ENCODE peak calls at places on chromosomes 5 and 9, in five cellular contexts. H is IMR-90, Q is K562, N is HepG2, Z is H1. B is an unnamed sample.

GRCh38 chr9:38153910-38154291 is 84.9 kb upstream of the SHB start:
- DNase-seq in H (no peak), Q (no peak), N (no peak), Z (no peak), B (no peak)

GRCh38 chr5:151002250-151002649 is 18.1 kb upstream of the GPX3 start:
- DNase-seq in H (peak), Q (peak), N (peak), Z (peak), B (peak)

GRCh38 chr5:154205441-154206117 is 15.0 kb downstream of the GALNT10 start:
- DNase-seq in H (peak), Q (no peak), N (no peak), Z (no peak), B (no peak)

GRCh38 chr9:97853844-97854695 is 1.0 kb downstream of the FOXE1 start:
- DNase-seq in H (peak), Q (no peak), N (no peak), Z (peak), B (peak)

GRCh38 chr5:154771383-154771901 is 16.3 kb downstream of the LARP1 start:
- DNase-seq in H (peak), Q (no peak), N (no peak), Z (no peak), B (no peak)

GRCh38 chr5:141040763-141041426 is 10.3 kb upstream of the PCDHB1 start:
- DNase-seq in H (peak), Q (peak), N (peak), Z (peak), B (peak)

GRCh38 chr9:87594218-87594617 is 96.6 kb downstream of the DAPK1 start:
- DNase-seq in H (peak), Q (no peak), N (no peak), Z (no peak), B (no peak)

GRCh38 chr9:128249914-128250838 is 25.6 kb downstream of the GOLGA2 start:
- DNase-seq in H (peak), Q (peak), N (no peak), Z (peak), B (peak)

GRCh38 chr9:2053883-2054845 is 39.0 kb downstream of the SMARCA2 start:
- DNase-seq in H (peak), Q (no peak), N (no peak), Z (no peak), B (no peak)

GRCh38 chr5:151671979-151672378 is 14.7 kb downstream of the SPARC start:
- DNase-seq in H (peak), Q (no peak), N (no peak), Z (no peak), B (no peak)

GRCh38 chr9:35716236-35716635 is 15.8 kb downstream of the TLN1 start:
- DNase-seq in H (no peak), Q (no peak), N (no peak), Z (no peak), B (peak)

GRCh38 chr9:135371535-135371934 is 108.0 kb upstream of the PPP1R26 start:
- DNase-seq in H (no peak), Q (no peak), N (no peak), Z (no peak), B (no peak)

GRCh38 chr5:174816858-174817257 is 92.5 kb downstream of the MSX2 start:
- DNase-seq in H (no peak), Q (peak), N (no peak), Z (no peak), B (no peak)

GRCh38 chr9:124299519-124300090 is 41.9 kb downstream of the NEK6 start:
- DNase-seq in H (peak), Q (no peak), N (peak), Z (no peak), B (no peak)

GRCh38 chr5:93294184-93294583 is 286.8 kb downstream of the NR2F1-AS1 start:
- DNase-seq in H (peak), Q (no peak), N (no peak), Z (no peak), B (no peak)

GRCh38 chr9:16321461-16322119 is 548.9 kb downstream of the BNC2 start:
- DNase-seq in H (peak), Q (no peak), N (no peak), Z (no peak), B (no peak)

GRCh38 chr5:143108498-143109128 is 294.9 kb downstream of the NR3C1 start:
- DNase-seq in H (no peak), Q (no peak), N (peak), Z (no peak), B (no peak)

GRCh38 chr5:52859619-52860018 is 71.9 kb downstream of the ITGA1 start:
- DNase-seq in H (peak), Q (no peak), N (no peak), Z (no peak), B (no peak)

GRCh38 chr9:123669355-123669754 is 260.6 kb downstream of the DENND1A start:
- DNase-seq in H (no peak), Q (no peak), N (no peak), Z (no peak), B (no peak)

GRCh38 chr5:23704176-23704855 is 196.9 kb downstream of the PRDM9 start:
- DNase-seq in H (no peak), Q (no peak), N (no peak), Z (no peak), B (no peak)

DNA sequence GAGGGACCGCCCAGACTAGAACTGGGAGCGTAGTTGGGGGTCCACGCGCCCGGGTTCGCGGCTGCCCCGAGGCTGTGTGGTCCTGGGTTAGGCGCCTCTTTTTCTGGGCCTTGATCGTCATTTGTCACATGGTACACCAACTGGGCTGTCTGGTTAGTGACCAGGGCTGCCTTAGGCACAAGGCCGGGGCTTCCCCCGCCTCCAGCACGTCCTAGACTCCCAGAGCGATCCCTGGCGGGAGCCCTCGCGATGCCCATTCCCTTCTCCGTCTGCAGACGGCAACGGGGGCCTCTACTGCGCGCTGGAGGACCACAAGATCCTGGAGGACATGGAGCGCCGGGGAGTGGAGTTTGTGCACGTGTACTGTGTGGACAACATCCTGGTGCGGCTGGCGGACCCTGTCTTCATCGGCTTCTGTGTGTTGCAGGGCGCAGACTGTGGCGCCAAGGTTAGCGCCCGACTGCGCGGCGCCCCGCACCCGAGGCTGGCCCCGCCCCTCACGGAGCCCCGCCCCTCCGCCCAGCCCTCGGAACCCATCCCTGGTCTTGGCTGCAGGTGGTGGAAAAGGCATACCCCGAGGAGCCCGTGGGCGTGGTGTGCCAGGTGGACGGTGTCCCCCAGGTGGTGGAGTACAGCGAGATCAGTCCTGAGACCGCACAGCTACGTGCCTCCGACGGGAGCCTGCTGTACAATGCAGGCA is 1.5 kb downstream of the UAP1L1 start:
- DNase-seq in H (no peak), Q (no peak), N (no peak), Z (peak), B (no peak)
- TF ChIP-seq MAFK in H (no peak), Q (no peak), N (no peak), Z (no peak), B (no peak)

GRCh38 chr5:60404171-60404570 is 295.8 kb downstream of the DEPDC1B start:
- DNase-seq in H (no peak), Q (no peak), N (peak), Z (no peak), B (no peak)
- TF ChIP-seq MAFK in H (no peak), Q (no peak), N (no peak), Z (no peak), B (no peak)

DNA sequence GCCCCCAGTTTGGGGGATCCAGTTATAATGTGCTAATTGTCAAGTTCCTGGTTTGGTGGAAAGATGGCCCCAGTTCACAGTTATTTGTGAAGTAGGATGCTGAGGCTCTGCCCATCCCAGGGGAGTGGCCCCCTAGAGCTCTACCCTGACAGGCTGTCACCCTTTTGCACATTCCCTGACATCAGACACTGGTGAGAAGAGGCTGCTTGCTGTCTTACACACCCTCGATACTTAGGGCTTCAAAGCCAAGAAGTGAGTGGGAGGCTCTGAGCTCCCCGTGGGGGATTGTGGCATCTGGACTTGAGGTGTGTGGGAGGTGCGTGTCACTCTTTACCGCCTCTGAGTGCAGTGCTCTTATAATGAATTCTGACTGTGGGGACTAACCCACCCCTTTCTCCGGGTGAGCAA is 168.5 kb downstream of the DOCK2 start:
- DNase-seq in H (peak), Q (peak), N (no peak), Z (no peak), B (no peak)
- TF ChIP-seq MAFK in H (no peak), Q (no peak), N (no peak), Z (no peak), B (no peak)

DNA sequence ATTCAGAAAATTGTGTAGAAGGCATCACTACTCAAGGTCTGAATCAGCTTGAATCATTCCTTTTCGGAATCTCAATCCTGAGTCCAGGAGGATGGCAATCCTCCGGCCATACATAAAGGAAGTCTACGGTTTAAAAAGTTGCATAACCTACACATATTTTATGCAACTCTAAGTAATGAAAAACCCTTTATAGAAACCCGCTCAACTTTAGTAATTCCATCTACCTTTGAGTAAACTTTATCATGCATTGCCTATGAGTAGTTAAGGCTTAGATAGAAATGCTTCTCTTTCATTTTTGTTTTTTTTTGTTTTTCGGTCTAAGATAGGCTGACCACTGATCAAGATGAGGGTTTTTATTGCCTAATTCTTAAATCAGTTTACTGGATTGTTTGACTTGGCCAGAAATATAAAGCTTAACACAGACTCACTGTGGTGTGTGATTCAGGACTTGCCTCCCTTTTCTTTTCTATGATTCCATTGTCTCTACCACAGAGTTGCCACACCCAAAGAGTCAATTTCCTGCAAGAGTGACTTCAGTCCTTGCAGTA is 85.0 kb downstream of the LURAP1L start:
- DNase-seq in H (peak), Q (no peak), N (no peak), Z (no peak), B (peak)
- TF ChIP-seq MAFK in H (no peak), Q (no peak), N (no peak), Z (no peak), B (no peak)

GRCh38 chr9:3189113-3189861 is 336.5 kb downstream of the RFX3 start:
- DNase-seq in H (no peak), Q (no peak), N (no peak), Z (no peak), B (no peak)
- TF ChIP-seq MAFK in H (no peak), Q (no peak), N (no peak), Z (no peak), B (no peak)

DNA sequence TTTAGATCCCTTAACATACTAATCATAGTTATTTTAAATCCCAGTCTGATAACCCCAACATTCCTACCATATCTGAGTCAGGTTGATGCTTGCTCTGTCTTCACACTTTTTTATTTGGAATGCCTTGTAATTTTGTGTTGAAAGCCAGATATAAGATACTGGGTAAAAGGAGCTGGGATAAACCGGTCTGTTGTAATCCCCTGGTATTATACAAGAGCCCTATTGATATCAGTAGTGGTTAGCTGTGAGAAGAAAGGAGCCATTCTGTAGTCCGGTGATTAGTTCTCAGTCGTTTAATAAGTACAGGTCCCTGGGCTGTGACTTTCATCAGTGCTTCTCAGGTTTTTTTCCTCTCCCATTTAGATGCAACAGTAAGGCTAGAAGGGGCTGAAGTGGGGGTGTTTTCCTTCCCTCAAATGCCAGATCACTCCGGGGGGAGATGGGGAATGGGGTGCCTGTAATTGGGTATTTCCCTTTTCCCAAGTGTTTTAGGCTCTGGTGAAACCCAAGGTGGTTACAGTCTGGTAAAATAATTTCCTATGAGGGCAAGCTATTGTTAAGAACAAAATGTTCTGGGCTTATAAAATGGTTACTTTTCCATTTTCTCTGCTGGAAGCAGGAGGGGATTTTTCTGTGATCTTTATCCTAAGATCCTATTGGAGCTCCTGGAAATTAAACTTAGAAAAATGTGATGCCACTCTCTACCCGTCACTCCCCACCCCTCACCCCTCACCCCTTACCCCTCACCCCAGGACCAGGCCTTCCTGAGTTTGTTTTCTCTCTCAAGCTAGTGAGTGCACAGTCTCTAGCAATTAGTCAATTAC is 72.7 kb downstream of the KCNN2 start:
- DNase-seq in H (peak), Q (no peak), N (no peak), Z (no peak), B (no peak)
- TF ChIP-seq MAFK in H (no peak), Q (no peak), N (no peak), Z (no peak), B (no peak)

B was measured in A549.